ENCODE peak calls at places on chromosomes 5 and 9, in ten cellular contexts. L is HT1080; H is NCI-H1105; N is T-helper 9 cell; S is stimulated activated CD4-positive, alpha-beta T cell treated with anti-CD3 and anti-CD28 coated beads, Interleukin-12 subunit alpha, Interleukin-12 subunit beta, amount 100 ng/mL, for 4 hours; Z is lung; Y is foreskin melanocyte; G is AG10803; I is caudate nucleus; C is hippocampal formation. F is an unnamed sample.

GRCh38 chr9:74753650-74754049 is 134.1 kb downstream of the TRPM6 start:
- DNase-seq in L (no peak), H (no peak), N (no peak), S (no peak), Z (no peak), Y (no peak), G (no peak), I (no peak), C (no peak), F (no peak)

GRCh38 chr9:114372971-114373591 is 14.7 kb downstream of the AKNA start:
- DNase-seq in L (peak; percentile 53), H (no peak), N (peak; percentile 75), S (peak; percentile 58), Z (peak; percentile 73), Y (no peak), G (no peak), I (no peak), C (no peak), F (no peak)

GRCh38 chr9:96655198-96655851 is at the start of gene PRXL2C:
- DNase-seq in L (peak; percentile 34), H (peak; percentile 54), N (peak; percentile 83), S (peak; percentile 83), Z (peak; percentile 84), Y (peak; percentile 24), G (peak; percentile 75), I (peak; percentile 34), C (no peak), F (peak; percentile 62)

GRCh38 chr5:3386676-3387075 is 209.0 kb upstream of the IRX1 start:
- DNase-seq in L (no peak), H (no peak), N (no peak), S (no peak), Z (peak; percentile 21), Y (no peak), G (no peak), I (no peak), C (no peak), F (no peak)

GRCh38 chr5:73654861-73655318 is 28.9 kb downstream of the ARHGEF28 start:
- DNase-seq in L (no peak), H (no peak), N (no peak), S (no peak), Z (no peak), Y (peak; percentile 85), G (no peak), I (no peak), C (peak; percentile 83), F (no peak)

GRCh38 chr9:20292002-20292401 is 330.3 kb downstream of the MLLT3 start:
- DNase-seq in L (peak; percentile 62), H (no peak), N (no peak), S (no peak), Z (no peak), Y (no peak), G (peak; percentile 43), I (no peak), C (no peak), F (peak; percentile 10)

GRCh38 chr5:82584631-82585030 is 306.5 kb upstream of the RPS23 start:
- DNase-seq in L (no peak), H (no peak), N (no peak), S (no peak), Z (no peak), Y (no peak), G (no peak), I (peak; percentile 34), C (no peak), F (no peak)

GRCh38 chr9:133117271-133118178 is 3.5 kb downstream of the RALGDS start:
- DNase-seq in L (no peak), H (no peak), N (no peak), S (no peak), Z (no peak), Y (no peak), G (peak; percentile 82), I (peak; percentile 95), C (peak; percentile 84), F (peak; percentile 49)

GRCh38 chr5:124675921-124676846 is 70.3 kb downstream of the ZNF608 start:
- DNase-seq in L (no peak), H (no peak), N (no peak), S (no peak), Z (no peak), Y (peak; percentile 85), G (no peak), I (no peak), C (no peak), F (peak; percentile 59)

GRCh38 chr5:159409801-159410200 is 79.5 kb upstream of the IL12B start:
- DNase-seq in L (no peak), H (no peak), N (no peak), S (no peak), Z (no peak), Y (no peak), G (no peak), I (no peak), C (no peak), F (no peak)

GRCh38 chr5:177378884-177379883 is 5.0 kb upstream of the SLC34A1 start:
- DNase-seq in L (peak; percentile 77), H (no peak), N (no peak), S (no peak), Z (no peak), Y (no peak), G (peak; percentile 59), I (no peak), C (no peak), F (peak; percentile 54)

GRCh38 chr5:36878421-36879088 is 2.0 kb downstream of the NIPBL start:
- DNase-seq in L (peak; percentile 68), H (peak; percentile 18), N (no peak), S (no peak), Z (no peak), Y (no peak), G (peak; percentile 46), I (no peak), C (peak; percentile 7), F (peak; percentile 51)

GRCh38 chr5:113218200-113218599 is 216.6 kb downstream of the TSSK1B start:
- DNase-seq in L (no peak), H (no peak), N (no peak), S (no peak), Z (no peak), Y (no peak), G (no peak), I (no peak), C (no peak), F (no peak)

GRCh38 chr9:135294826-135295225 is 184.8 kb upstream of the PPP1R26 start:
- DNase-seq in L (peak; percentile 35), H (no peak), N (no peak), S (no peak), Z (no peak), Y (no peak), G (no peak), I (no peak), C (no peak), F (no peak)

GRCh38 chr9:34653131-34653530 is 1.1 kb downstream of the IL11RA start:
- DNase-seq in L (no peak), H (no peak), N (no peak), S (no peak), Z (no peak), Y (no peak), G (peak; percentile 77), I (no peak), C (no peak), F (peak; percentile 47)

GRCh38 chr5:110333384-110333783 is 393.1 kb downstream of the TMEM232 start:
- DNase-seq in L (peak; percentile 26), H (no peak), N (no peak), S (no peak), Z (no peak), Y (no peak), G (no peak), I (no peak), C (no peak), F (peak; percentile 15)

GRCh38 chr9:69898714-69899209 is 78.1 kb downstream of the CFAP95 start:
- DNase-seq in L (peak; percentile 99), H (no peak), N (no peak), S (no peak), Z (no peak), Y (peak; percentile 93), G (peak; percentile 72), I (no peak), C (peak; percentile 39), F (peak; percentile 79)

GRCh38 chr5:172828911-172829431 is 5.1 kb upstream of the ERGIC1 start:
- DNase-seq in L (no peak), H (no peak), N (no peak), S (no peak), Z (no peak), Y (no peak), G (no peak), I (no peak), C (no peak), F (no peak)

GRCh38 chr9:35406183-35406959 is 83.5 kb upstream of the RUSC2 start:
- DNase-seq in L (no peak), H (no peak), N (no peak), S (peak; percentile 28), Z (peak; percentile 41), Y (no peak), G (no peak), I (peak; percentile 13), C (no peak), F (no peak)

GRCh38 chr5:87300744-87301143 is 33.1 kb downstream of the RASA1 start:
- DNase-seq in L (peak; percentile 97), H (no peak), N (no peak), S (peak; percentile 12), Z (no peak), Y (peak; percentile 59), G (peak; percentile 89), I (no peak), C (no peak), F (peak; percentile 82)

GRCh38 chr9:22307013-22307711 is 139.5 kb upstream of the DMRTA1 start:
- DNase-seq in L (peak; percentile 45), H (peak; percentile 39), N (no peak), S (no peak), Z (no peak), Y (peak; percentile 5), G (peak; percentile 64), I (peak; percentile 24), C (peak; percentile 59), F (peak; percentile 79)

GRCh38 chr5:58016329-58016728 is 443.6 kb downstream of the PLK2 start:
- DNase-seq in L (no peak), H (no peak), N (no peak), S (no peak), Z (no peak), Y (no peak), G (peak; percentile 84), I (no peak), C (no peak), F (peak; percentile 28)

GRCh38 chr5:37984300-37984699 is 144.5 kb upstream of the GDNF start:
- DNase-seq in L (no peak), H (no peak), N (no peak), S (no peak), Z (no peak), Y (no peak), G (no peak), I (no peak), C (no peak), F (no peak)

GRCh38 chr9:132185164-132186009 is 23.5 kb downstream of the NTNG2 start:
- DNase-seq in L (no peak), H (no peak), N (no peak), S (no peak), Z (no peak), Y (no peak), G (no peak), I (peak; percentile 35), C (no peak), F (no peak)

GRCh38 chr5:98769006-98769255 is 4.5 kb upstream of the RGMB start:
- DNase-seq in L (no peak), H (no peak), N (peak; percentile 52), S (peak; percentile 57), Z (no peak), Y (no peak), G (no peak), I (no peak), C (no peak), F (no peak)

GRCh38 chr5:370311-370958 is 48.9 kb downstream of the AHRR start:
- DNase-seq in L (no peak), H (no peak), N (no peak), S (no peak), Z (no peak), Y (no peak), G (no peak), I (no peak), C (no peak), F (no peak)

GRCh38 chr9:28539432-28539831 is 966.2 kb upstream of the C9orf72 start:
- DNase-seq in L (no peak), H (peak; percentile 14), N (no peak), S (no peak), Z (no peak), Y (no peak), G (no peak), I (no peak), C (no peak), F (no peak)

GRCh38 chr5:57911466-57911865 is 428.9 kb upstream of the ACTBL2 start:
- DNase-seq in L (peak; percentile 31), H (no peak), N (no peak), S (no peak), Z (no peak), Y (no peak), G (no peak), I (no peak), C (no peak), F (peak; percentile 21)

F was measured in fibroblast of the aortic adventitia.